ENCODE peak calls at places on chromosomes 13 and 19, in seven cellular contexts. D is AG04450; Q is tibial artery; V is body of pancreas; O is activated CD8-positive, alpha-beta T cell treated with anti-CD3 and anti-CD28 coated beads for 36 hours; W is A549; H is dorsolateral prefrontal cortex. G is an unnamed sample.

GRCh38 chr19:31314849-31315620 is 34.2 kb downstream of the TSHZ3 start:
- DNase-seq in Q (no peak), V (no peak), O (no peak), H (no peak), D (no peak), W (peak), G (no peak)

GRCh38 chr13:47904239-47904638 is 96.8 kb downstream of the SUCLA2 start:
- DNase-seq in O (no peak), H (no peak), Q (no peak), W (no peak), D (no peak), V (no peak), G (no peak)

GRCh38 chr13:96279904-96280303 is 190.0 kb downstream of the HS6ST3 start:
- DNase-seq in Q (no peak), H (no peak), W (no peak), V (peak), D (no peak), O (no peak), G (no peak)

GRCh38 chr19:5926641-5927438 is 12.8 kb downstream of the CAPS start:
- DNase-seq in W (no peak), H (no peak), V (peak), O (no peak), D (no peak), Q (peak), G (no peak)

GRCh38 chr13:62747152-62747551 is 1331.5 kb upstream of the PCDH20 start:
- DNase-seq in W (no peak), H (no peak), Q (no peak), D (no peak), V (no peak), O (no peak), G (no peak)

GRCh38 chr19:27792576-27793127 is 1420.3 kb downstream of the UQCRFS1 start:
- DNase-seq in W (no peak), H (no peak), O (no peak), D (no peak), V (no peak), Q (no peak), G (no peak)

GRCh38 chr13:21674271-21675009 is 3.6 kb downstream of the FGF9 start:
- DNase-seq in O (peak), V (no peak), H (no peak), Q (no peak), W (no peak), D (no peak), G (peak)

GRCh38 chr13:105033999-105034398 is 1501.5 kb downstream of the EFNB2 start:
- DNase-seq in H (no peak), Q (no peak), D (no peak), W (no peak), O (no peak), V (no peak), G (no peak)

GRCh38 chr19:50710094-50710493 is 9.5 kb downstream of the SHANK1 start:
- DNase-seq in O (no peak), W (peak), V (no peak), H (no peak), D (no peak), Q (no peak), G (no peak)
- TF ChIP-seq CTCF in O (no peak), W (no peak), V (no peak), H (no peak), D (peak), Q (no peak), G (no peak)

GRCh38 chr19:42290136-42290522 is 11.8 kb upstream of the PRR19 start:
- DNase-seq in W (no peak), Q (no peak), O (no peak), V (no peak), D (no peak), H (no peak), G (no peak)

GRCh38 chr19:42288411-42288810 is 13.5 kb upstream of the PRR19 start:
- DNase-seq in W (no peak), V (no peak), Q (no peak), H (no peak), O (no peak), D (no peak), G (no peak)

GRCh38 chr19:42287826-42288107 is 14.2 kb upstream of the PRR19 start:
- DNase-seq in V (no peak), O (no peak), H (no peak), W (no peak), Q (no peak), D (no peak), G (no peak)

GRCh38 chr19:42289556-42290041 is 12.3 kb upstream of the PRR19 start:
- DNase-seq in H (no peak), O (no peak), W (no peak), V (no peak), Q (no peak), D (no peak), G (no peak)

GRCh38 chr19:42288881-42289555 is 12.9 kb upstream of the PRR19 start:
- DNase-seq in Q (no peak), H (no peak), V (no peak), D (no peak), O (no peak), W (no peak), G (no peak)
- TF ChIP-seq CTCF in Q (no peak), H (no peak), V (no peak), D (no peak), O (no peak), W (no peak), G (no peak)

GRCh38 chr13:51243832-51244231 is 21.6 kb downstream of the FAM124A start:
- DNase-seq in Q (no peak), D (no peak), V (no peak), W (no peak), O (no peak), H (no peak), G (no peak)

GRCh38 chr13:51246005-51246404 is 23.8 kb downstream of the FAM124A start:
- DNase-seq in H (no peak), V (no peak), Q (no peak), D (no peak), O (no peak), W (no peak), G (no peak)

GRCh38 chr13:51245583-51245982 is 23.4 kb downstream of the FAM124A start:
- DNase-seq in V (no peak), W (no peak), O (no peak), D (no peak), H (no peak), Q (no peak), G (no peak)

GRCh38 chr13:51243227-51243626 is 21.0 kb downstream of the FAM124A start:
- DNase-seq in V (no peak), H (no peak), D (no peak), O (no peak), Q (no peak), W (no peak), G (no peak)

DNA sequence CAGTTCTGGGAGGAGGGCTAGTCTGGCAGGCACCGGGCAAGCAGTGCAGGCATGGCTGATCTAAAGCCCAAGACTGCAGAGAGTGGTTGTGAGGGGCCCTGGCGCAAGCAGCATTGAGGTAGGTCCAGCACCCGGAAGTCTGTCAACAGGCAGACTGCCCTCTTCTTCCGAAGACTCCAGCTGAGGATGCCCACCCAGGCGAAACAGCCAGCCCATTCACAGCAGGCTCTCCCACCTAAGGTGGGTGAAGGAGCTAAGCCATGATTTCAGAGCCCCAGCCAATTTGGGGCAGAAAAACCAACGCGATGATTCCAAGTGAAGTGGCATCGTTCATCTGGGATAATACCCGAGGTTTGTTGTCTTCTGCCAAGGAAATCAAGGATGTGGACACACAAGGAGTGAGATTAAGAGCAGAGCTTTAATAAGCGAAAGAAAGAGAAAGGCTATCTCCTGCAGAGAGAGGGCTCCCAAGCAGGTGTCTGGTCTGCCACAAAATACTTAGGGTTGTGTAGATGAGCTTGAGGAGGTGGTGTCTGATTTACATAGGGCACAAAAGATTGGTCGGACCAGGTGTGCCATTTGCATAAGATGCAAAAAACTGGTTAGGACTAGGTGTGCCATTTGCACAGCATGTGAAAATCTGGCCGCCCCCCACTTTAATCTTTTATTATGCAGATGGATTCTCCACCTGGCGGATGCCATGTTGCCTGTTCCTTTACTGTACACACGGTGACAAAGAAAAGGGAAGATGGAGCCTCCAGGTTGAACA is 22.6 kb downstream of the FAM124A start:
- DNase-seq in H (no peak), V (no peak), Q (no peak), W (no peak), O (no peak), D (no peak), G (no peak)
- TF ChIP-seq CTCF in H (no peak), V (no peak), Q (no peak), W (no peak), O (no peak), D (no peak), G (no peak)

DNA sequence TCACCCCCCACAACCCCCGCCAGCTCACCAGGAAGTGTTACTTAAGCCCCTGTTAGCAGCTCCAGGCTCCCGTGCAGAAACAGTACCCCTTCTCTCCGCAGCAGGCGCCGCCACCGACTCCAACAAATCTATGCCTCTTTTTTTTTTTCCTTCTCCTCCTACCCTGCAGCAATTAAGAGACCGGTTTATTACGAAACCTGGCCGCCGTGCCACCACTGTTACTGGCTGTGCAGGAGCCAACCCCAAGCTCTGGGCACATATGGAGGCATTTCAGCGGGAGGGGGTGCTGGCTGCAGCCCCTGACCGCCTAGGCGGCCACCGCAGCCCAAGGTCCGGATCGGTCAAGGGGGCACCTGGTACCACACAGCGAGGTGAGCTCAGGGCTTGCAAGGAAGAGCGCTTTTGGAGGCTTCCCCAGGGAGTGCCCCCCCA is 2.4 kb downstream of the GADD45B start:
- DNase-seq in H (no peak), D (no peak), V (peak), Q (peak), W (peak), O (peak), G (no peak)
- TF ChIP-seq CTCF in H (no peak), D (peak), V (peak), Q (peak), W (no peak), O (peak), G (peak)

GRCh38 chr19:44740351-44740824 is 8.1 kb upstream of the BCL3 start:
- DNase-seq in W (peak), H (no peak), O (no peak), Q (no peak), D (no peak), V (no peak), G (no peak)
- TF ChIP-seq CTCF in W (no peak), H (no peak), O (no peak), Q (no peak), D (peak), V (no peak), G (no peak)

DNA sequence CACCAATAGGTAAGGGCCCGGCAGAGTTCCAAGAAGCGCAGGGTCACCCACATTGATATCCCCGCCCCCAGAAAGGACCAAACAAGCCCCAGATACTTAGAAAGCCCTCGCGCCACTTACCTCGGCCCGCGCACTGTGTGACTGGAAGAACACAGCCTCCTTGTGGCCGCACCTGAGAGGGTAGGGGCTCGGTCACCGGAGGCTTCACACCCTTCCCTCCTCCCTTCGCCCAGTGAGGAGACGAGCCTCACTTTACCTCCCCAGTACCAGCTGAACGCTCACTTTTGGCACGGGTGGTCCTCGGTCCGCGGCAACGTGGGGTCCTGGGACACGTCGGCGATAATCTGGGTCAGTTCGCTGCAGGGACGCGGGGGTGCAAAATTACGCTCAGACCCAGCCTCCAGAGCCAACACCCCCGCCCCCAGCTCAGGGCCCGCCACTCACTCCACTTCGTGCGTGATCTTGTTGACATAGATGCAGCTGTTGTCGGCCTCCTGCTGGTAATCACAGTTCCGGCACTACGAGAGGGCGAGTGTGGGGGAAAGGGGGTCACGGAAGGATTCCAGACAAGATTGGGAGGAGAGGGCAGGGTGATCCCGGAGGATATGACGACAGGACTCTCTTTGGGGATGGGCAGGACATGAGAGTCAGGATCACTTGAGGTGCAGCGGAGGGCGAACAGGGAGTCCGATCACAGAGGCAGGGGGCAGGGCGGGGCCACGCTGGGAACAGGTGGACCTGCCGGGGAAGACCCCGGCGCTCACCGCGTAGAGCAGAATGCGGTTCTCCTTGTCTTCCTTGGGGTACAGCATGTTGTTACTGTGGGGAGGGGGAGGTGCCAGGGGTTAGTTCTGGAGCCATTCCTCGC is 546 bp downstream of the POLR2I start:
- DNase-seq in Q (peak), D (no peak), O (peak), V (peak), H (no peak), W (peak), G (no peak)
- TF ChIP-seq CTCF in Q (no peak), D (peak), O (no peak), V (peak), H (no peak), W (no peak), G (peak)

DNA sequence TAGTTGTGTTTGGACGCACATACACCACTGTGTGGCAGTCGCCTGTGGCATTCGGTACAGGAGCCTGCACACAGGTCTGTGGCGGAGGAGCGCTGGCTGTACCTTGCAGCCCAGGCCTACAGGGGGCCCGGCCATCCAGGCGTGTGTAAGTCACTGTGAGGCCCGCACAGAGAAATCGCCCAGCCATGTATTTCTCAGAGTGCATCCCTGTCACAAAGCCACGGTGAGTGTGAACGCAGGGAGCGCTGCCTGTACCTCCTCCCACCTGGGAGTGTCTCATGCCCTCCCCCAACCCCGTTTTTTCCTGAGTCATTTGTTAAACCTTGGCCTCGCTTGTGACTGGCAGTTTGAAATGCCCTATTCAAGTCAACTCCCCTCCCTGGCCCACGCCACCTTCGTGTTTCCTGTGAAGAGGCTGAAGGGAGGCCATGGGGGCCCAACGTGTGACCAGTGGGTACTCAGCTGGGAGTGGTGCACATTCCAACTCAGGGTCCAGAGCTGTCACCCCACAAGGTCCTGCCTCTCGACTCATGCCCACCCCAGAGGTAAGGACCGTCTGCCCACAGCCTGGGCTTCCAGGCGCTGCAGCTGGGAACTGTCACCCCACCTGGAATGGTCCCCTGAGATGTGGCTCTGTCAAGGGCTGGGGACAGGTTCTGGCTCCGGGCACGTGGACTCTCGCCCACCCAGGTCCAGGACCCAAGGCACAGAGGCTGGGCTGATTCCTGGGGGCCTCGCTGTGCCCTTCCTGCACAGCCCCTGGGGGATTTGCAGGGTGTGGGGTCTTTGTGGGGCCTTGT is 11.6 kb upstream of the RASA3 start:
- DNase-seq in H (no peak), O (peak), D (no peak), V (peak), Q (peak), W (peak), G (no peak)
- TF ChIP-seq CTCF in H (no peak), O (peak), D (peak), V (peak), Q (no peak), W (peak), G (peak)

GRCh38 chr19:19343016-19343362 is 22.4 kb downstream of the MAU2 start:
- DNase-seq in V (no peak), D (no peak), W (no peak), H (no peak), Q (no peak), O (no peak), G (no peak)
- TF ChIP-seq CTCF in V (no peak), D (no peak), W (no peak), H (no peak), Q (no peak), O (no peak), G (no peak)

DNA sequence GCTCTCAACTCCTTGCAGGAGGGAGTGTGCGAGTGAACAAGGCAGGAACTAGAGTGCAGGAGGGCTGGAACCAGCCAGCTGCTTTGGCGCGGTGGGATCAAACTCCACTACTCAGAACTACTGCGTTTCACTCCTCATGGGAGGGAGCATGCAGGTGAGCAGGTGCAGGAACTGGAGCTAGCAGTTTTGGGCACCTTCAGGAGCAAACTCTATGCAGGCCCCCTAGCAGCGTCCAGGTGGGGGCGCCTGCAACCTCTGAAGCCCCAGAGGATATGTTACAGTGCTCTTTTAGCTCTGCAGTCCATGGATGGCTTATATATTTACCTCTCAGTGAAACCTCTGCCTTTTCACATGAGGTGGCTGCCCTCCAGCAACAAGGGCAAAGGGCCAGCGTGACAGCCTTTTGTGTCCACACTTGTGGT is 1303.4 kb downstream of the PCDH9 start:
- DNase-seq in W (peak), O (no peak), D (no peak), V (peak), Q (no peak), H (no peak), G (no peak)
- TF ChIP-seq CTCF in W (no peak), O (no peak), D (peak), V (peak), Q (no peak), H (peak), G (peak)

DNA sequence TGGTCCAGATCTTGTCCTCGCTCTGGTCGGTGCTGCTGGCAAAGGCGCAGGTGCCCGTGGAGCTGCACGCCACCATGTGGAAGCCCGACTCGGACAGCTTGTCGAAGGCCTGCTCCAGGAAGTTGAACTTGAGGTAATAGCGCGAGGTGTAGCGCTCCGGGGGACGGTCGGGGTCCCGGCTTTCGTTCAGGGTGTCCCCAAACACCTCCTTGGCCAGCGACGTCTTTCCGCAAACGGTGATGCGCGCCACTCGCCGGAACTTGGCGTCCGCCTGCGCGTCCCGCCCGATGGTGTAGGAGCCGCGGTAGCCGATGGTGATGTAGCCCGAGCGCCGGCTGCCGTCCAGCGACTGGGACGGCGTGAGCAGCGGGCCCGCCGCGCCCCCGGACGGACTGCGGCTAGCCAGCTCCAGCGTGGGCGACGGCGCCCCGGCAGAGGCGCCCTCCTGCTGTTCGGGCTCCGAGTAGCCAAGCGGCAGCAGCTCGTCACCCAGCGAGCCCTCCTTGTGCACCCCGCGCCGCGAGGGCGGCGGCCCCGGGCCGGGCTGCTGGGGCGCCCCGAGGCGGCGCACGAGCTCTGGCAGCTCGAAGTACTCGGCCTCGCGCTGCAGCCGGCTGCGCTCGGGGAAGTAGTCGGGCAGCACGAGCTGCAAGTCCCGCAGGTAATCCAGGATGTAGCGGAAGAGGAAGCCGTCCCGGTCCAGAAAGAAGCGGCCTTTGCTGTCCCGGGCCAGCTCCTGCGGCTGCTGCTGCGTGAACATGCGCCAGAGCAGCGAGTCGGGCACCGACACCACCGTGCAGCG is 801 bp downstream of the KCTD12 start:
- DNase-seq in O (peak), H (peak), V (peak), Q (peak), W (peak), D (no peak), G (peak)
- TF ChIP-seq CTCF in O (no peak), H (peak), V (peak), Q (no peak), W (peak), D (peak), G (peak)

G was measured in neural crest cell.